ENCODE peak calls at places on chromosomes 2 and 18, in six cellular contexts. W is HFFc6, K is colonic mucosa, Y is mesothelial cell of epicardium, S is choroid plexus epithelial cell, O is progenitor cell of endocrine pancreas. Q is an unnamed sample.

GRCh38 chr18:68509902-68510301 is 205.0 kb downstream of the TMX3 start:
- DNase-seq in W (no peak), K (no peak), Y (no peak), S (no peak), O (no peak), Q (no peak)

GRCh38 chr2:18630941-18631340 is 41.6 kb upstream of the NT5C1B start:
- DNase-seq in W (peak), K (no peak), Y (no peak), S (peak), O (no peak), Q (no peak)

GRCh38 chr2:28274911-28275685 is 117.6 kb upstream of the FOSL2 start:
- DNase-seq in W (peak), K (peak), Y (no peak), S (peak), O (no peak), Q (peak)

GRCh38 chr2:112588611-112589045 is 4.2 kb downstream of the CHCHD5 start:
- DNase-seq in W (no peak), K (no peak), Y (no peak), S (peak), O (no peak), Q (no peak)

GRCh38 chr18:48983793-48984437 is 33.1 kb upstream of the SMAD7 start:
- DNase-seq in W (no peak), K (no peak), Y (no peak), S (peak), O (no peak), Q (peak)

GRCh38 chr2:127092951-127093516 is 13.9 kb downstream of the BIN1 start:
- DNase-seq in W (no peak), K (no peak), Y (no peak), S (no peak), O (no peak), Q (no peak)

GRCh38 chr18:79763407-79763806 is 34.3 kb upstream of the KCNG2 start:
- DNase-seq in W (no peak), K (no peak), Y (no peak), S (no peak), O (no peak), Q (no peak)

GRCh38 chr18:45084207-45084606 is 403.5 kb downstream of the SETBP1 start:
- DNase-seq in W (no peak), K (no peak), Y (no peak), S (no peak), O (no peak), Q (no peak)

GRCh38 chr2:144671695-144672094 is 151.8 kb upstream of the ZEB2 start:
- DNase-seq in W (no peak), K (no peak), Y (no peak), S (peak), O (no peak), Q (no peak)

GRCh38 chr2:127080226-127080940 is 26.6 kb downstream of the BIN1 start:
- DNase-seq in W (no peak), K (peak), Y (no peak), S (no peak), O (no peak), Q (no peak)

GRCh38 chr2:28717339-28717758 is 34.3 kb upstream of the PPP1CB start:
- DNase-seq in W (peak), K (peak), Y (no peak), S (peak), O (no peak), Q (peak)

GRCh38 chr2:71524476-71524875 is 71.1 kb downstream of the DYSF start:
- DNase-seq in W (no peak), K (no peak), Y (no peak), S (no peak), O (no peak), Q (no peak)

GRCh38 chr2:26687785-26688184 is 4.7 kb upstream of the KCNK3 start:
- DNase-seq in W (no peak), K (no peak), Y (no peak), S (no peak), O (no peak), Q (no peak)

GRCh38 chr2:120391905-120392665 is 46.1 kb downstream of the INHBB start:
- DNase-seq in W (no peak), K (peak), Y (no peak), S (no peak), O (peak), Q (no peak)

GRCh38 chr2:231458368-231458767 is 5.9 kb downstream of the NCL start:
- DNase-seq in W (no peak), K (no peak), Y (no peak), S (no peak), O (no peak), Q (no peak)

GRCh38 chr18:45174755-45175154 is 440.5 kb upstream of the SLC14A2 start:
- DNase-seq in W (no peak), K (no peak), Y (no peak), S (no peak), O (no peak), Q (no peak)

GRCh38 chr18:10245517-10246175 is 208.8 kb upstream of the APCDD1 start:
- DNase-seq in W (no peak), K (no peak), Y (no peak), S (no peak), O (no peak), Q (no peak)

GRCh38 chr2:120660056-120660694 is 75.5 kb upstream of the GLI2 start:
- DNase-seq in W (no peak), K (no peak), Y (no peak), S (no peak), O (no peak), Q (no peak)

GRCh38 chr2:183872131-183872530 is 726.2 kb upstream of the ZNF804A start:
- DNase-seq in W (no peak), K (no peak), Y (no peak), S (no peak), O (no peak), Q (no peak)

GRCh38 chr18:47174545-47175116 is 1.5 kb downstream of the IER3IP1 start:
- DNase-seq in W (no peak), K (peak), Y (no peak), S (peak), O (no peak), Q (peak)

GRCh38 chr2:240374085-240374907 is 61.2 kb upstream of the GPC1 start:
- DNase-seq in W (peak), K (peak), Y (peak), S (peak), O (no peak), Q (peak)

GRCh38 chr18:54690198-54690597 is 99.2 kb downstream of the DYNAP start:
- DNase-seq in W (peak), K (no peak), Y (no peak), S (peak), O (no peak), Q (no peak)

GRCh38 chr2:72109291-72109690 is 38.4 kb downstream of the CYP26B1 start:
- DNase-seq in W (no peak), K (peak), Y (no peak), S (no peak), O (no peak), Q (no peak)

GRCh38 chr2:152047826-152048476 is 50.9 kb downstream of the CACNB4 start:
- DNase-seq in W (no peak), K (no peak), Y (no peak), S (no peak), O (no peak), Q (no peak)

GRCh38 chr2:199471443-199472057 is 13.8 kb upstream of the SATB2 start:
- DNase-seq in W (peak), K (peak), Y (no peak), S (peak), O (peak), Q (peak)
- TF ChIP-seq CTCF in W (peak), K (peak), Y (peak), S (peak), O (peak), Q (peak)

GRCh38 chr18:43422483-43422882 is 145.2 kb upstream of the SYT4 start:
- DNase-seq in W (no peak), K (no peak), Y (no peak), S (peak), O (no peak), Q (no peak)
- TF ChIP-seq CTCF in W (no peak), K (no peak), Y (no peak), S (peak), O (peak), Q (no peak)

DNA sequence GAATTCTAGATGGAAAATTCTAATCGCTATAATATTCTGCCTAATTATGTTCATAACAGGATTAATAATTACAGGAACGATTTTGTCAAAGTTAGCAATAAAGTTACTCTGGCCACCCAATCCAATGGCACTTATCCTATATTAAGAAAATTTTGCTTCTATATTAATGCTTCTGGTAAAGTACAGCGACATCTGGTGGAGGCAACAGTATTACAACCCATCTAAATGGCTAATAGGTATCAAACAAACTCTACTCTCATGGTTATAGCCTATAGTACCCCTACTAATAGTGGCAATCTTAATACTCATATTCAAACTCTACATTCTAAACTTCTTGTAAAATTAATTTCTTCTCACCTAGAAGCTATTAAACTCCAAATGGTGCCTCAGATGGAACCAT is 1084.7 kb upstream of the LRRTM1 start:
- DNase-seq in W (no peak), K (no peak), Y (no peak), S (peak), O (no peak), Q (no peak)
- TF ChIP-seq CTCF in W (peak), K (no peak), Y (no peak), S (no peak), O (no peak), Q (no peak)

GRCh38 chr2:212711851-212712250 is 173.2 kb upstream of the ERBB4 start:
- DNase-seq in W (peak), K (no peak), Y (no peak), S (peak), O (no peak), Q (no peak)
- TF ChIP-seq CTCF in W (no peak), K (no peak), Y (no peak), S (no peak), O (no peak), Q (no peak)

DNA sequence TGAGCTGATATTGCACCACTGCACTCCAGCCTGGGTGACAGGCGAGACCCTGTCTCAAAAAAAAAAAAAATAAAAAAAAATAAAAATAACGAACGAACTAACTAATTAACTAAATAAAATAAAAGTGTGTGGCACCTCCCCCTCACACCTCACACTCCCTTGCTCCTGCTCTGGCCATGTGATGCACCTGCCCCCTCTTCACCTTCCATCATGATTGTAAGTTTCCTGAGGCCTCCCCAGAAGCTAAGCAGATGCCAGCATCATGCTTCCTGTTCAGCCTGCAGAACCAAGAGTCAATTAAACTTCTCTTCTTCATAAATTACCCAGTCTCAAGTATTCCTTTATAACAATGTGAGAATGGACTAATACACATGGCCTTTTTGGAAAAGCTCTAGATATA is 232.1 kb downstream of the TGIF1 start:
- DNase-seq in W (no peak), K (no peak), Y (no peak), S (no peak), O (no peak), Q (no peak)
- TF ChIP-seq CTCF in W (no peak), K (no peak), Y (no peak), S (no peak), O (no peak), Q (no peak)

GRCh38 chr2:134310450-134311079 is 56.7 kb downstream of the MGAT5 start:
- DNase-seq in W (no peak), K (no peak), Y (no peak), S (no peak), O (no peak), Q (no peak)

GRCh38 chr2:134314202-134314601 is 60.3 kb downstream of the MGAT5 start:
- DNase-seq in W (no peak), K (no peak), Y (no peak), S (no peak), O (no peak), Q (no peak)

GRCh38 chr2:134315471-134315870 is 61.6 kb downstream of the MGAT5 start:
- DNase-seq in W (no peak), K (no peak), Y (no peak), S (no peak), O (no peak), Q (no peak)

GRCh38 chr2:134312482-134312881 is 58.6 kb downstream of the MGAT5 start:
- DNase-seq in W (no peak), K (no peak), Y (no peak), S (no peak), O (no peak), Q (no peak)

GRCh38 chr2:134314656-134315377 is 60.9 kb downstream of the MGAT5 start:
- DNase-seq in W (no peak), K (no peak), Y (no peak), S (no peak), O (no peak), Q (no peak)
- TF ChIP-seq CTCF in W (no peak), K (no peak), Y (no peak), S (peak), O (no peak), Q (no peak)

GRCh38 chr2:174571669-174572323 is 25.8 kb downstream of the WIPF1 start:
- DNase-seq in W (no peak), K (no peak), Y (no peak), S (no peak), O (no peak), Q (no peak)

GRCh38 chr2:174574657-174575056 is 22.9 kb downstream of the WIPF1 start:
- DNase-seq in W (no peak), K (no peak), Y (no peak), S (peak), O (no peak), Q (no peak)

GRCh38 chr2:174572556-174572955 is 25.0 kb downstream of the WIPF1 start:
- DNase-seq in W (no peak), K (no peak), Y (no peak), S (no peak), O (no peak), Q (no peak)

GRCh38 chr2:174575124-174575776 is 22.4 kb downstream of the WIPF1 start:
- DNase-seq in W (no peak), K (no peak), Y (no peak), S (no peak), O (no peak), Q (no peak)

GRCh38 chr2:174573621-174574081 is 24.0 kb downstream of the WIPF1 start:
- DNase-seq in W (no peak), K (no peak), Y (no peak), S (no peak), O (no peak), Q (no peak)
- TF ChIP-seq CTCF in W (no peak), K (no peak), Y (no peak), S (no peak), O (no peak), Q (no peak)

GRCh38 chr18:58897994-58898393 is 33.3 kb downstream of the ZNF532 start:
- DNase-seq in W (no peak), K (no peak), Y (no peak), S (no peak), O (no peak), Q (no peak)

GRCh38 chr18:58896268-58896667 is 31.6 kb downstream of the ZNF532 start:
- DNase-seq in W (no peak), K (no peak), Y (no peak), S (no peak), O (no peak), Q (no peak)

GRCh38 chr18:58898427-58898826 is 33.8 kb downstream of the ZNF532 start:
- DNase-seq in W (no peak), K (no peak), Y (no peak), S (no peak), O (no peak), Q (no peak)

GRCh38 chr18:58895385-58895784 is 30.7 kb downstream of the ZNF532 start:
- DNase-seq in W (no peak), K (no peak), Y (no peak), S (no peak), O (no peak), Q (no peak)

DNA sequence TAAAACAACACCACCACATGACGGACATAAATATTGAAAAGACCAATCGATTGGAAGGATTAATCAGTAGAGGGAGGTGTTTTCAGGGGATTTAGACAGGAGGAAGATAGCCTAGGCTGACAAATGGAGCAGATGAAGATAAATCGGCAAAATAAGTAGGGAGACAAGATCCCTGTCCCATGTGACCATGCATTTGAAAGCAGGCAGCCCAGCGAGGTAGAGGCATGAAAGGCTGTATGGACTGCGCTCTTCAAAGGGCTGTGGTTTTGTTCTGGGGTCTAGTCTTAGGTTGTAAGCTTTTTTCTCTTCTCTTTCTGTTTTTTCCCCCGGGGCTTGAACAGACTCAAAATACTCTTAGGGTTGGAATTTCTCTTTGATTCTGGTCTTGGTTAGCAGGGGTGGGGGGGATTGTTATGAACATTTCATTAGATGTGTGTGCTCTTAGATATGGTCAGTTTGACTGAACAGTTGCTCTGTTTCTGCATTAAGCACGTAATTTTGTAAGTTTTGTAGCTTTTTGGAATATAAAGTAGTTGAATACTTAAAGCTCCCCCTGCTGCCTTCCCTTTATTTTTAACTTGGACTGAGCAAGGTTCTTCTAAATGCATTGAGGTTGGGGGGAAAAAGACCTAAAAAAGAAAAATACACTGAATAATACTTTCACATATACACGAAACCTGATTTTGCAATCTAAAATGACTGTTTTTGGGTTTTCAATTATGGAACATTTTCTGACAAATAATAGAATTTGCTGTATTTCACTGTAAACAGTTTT is 32.2 kb downstream of the ZNF532 start:
- DNase-seq in W (no peak), K (no peak), Y (no peak), S (no peak), O (no peak), Q (no peak)
- TF ChIP-seq CTCF in W (no peak), K (no peak), Y (no peak), S (no peak), O (no peak), Q (no peak)